ENCODE peak calls at places on chromosome 1, in ten cellular contexts. Z is DMS53; L is stimulated activated CD4-positive, alpha-beta T cell treated with anti-CD3 and anti-CD28 coated beads, Interleukin-4, amount 100 ng/mL, for 4 hours; D is activated naive CD4-positive, alpha-beta T cell treated with anti-CD3 and anti-CD28 coated beads, Interleukin-2, amount 50 U/mL, for 16 hours; X is endothelial cell; M is hepatic stellate cell; Y is HFFc6; A is GM20000; J is WTC11; G is GOT3. K is an unnamed sample.

GRCh38 chr1:152398812-152399698 is 15.0 kb downstream of the CRNN start:
- DNase-seq in M (peak; percentile 15), Z (peak; percentile 61), J (no peak), G (no peak), A (peak; percentile 22), L (no peak), D (no peak), Y (peak; percentile 4), X (peak; percentile 38), K (no peak)

GRCh38 chr1:92797961-92798360 is 13.1 kb upstream of the EVI5 start:
- DNase-seq in L (no peak), X (no peak), M (no peak), J (no peak), G (no peak), D (no peak), A (no peak), Y (peak; percentile 30), Z (no peak), K (no peak)

GRCh38 chr1:62436039-62436465 is 797 bp upstream of the USP1 start:
- DNase-seq in D (peak; percentile 97), J (peak; percentile 96), A (no peak), X (peak; percentile 94), L (peak; percentile 93), Z (no peak), G (peak; percentile 99), M (no peak), Y (no peak), K (peak; percentile 100)

GRCh38 chr1:16413191-16413590 is 24.0 kb downstream of the SPATA21 start:
- DNase-seq in D (no peak), A (no peak), Y (no peak), M (no peak), Z (no peak), G (no peak), X (no peak), J (no peak), L (no peak), K (no peak)

GRCh38 chr1:64686828-64687724 is 57.8 kb upstream of the RAVER2 start:
- DNase-seq in D (peak; percentile 26), G (no peak), A (peak; percentile 53), J (no peak), Y (peak; percentile 36), M (peak; percentile 52), X (peak; percentile 16), L (peak; percentile 4), Z (peak; percentile 85), K (no peak)

GRCh38 chr1:82464362-82464931 is 663.7 kb downstream of the ADGRL2 start:
- DNase-seq in X (no peak), A (no peak), M (no peak), Y (no peak), Z (peak; percentile 82), L (no peak), D (no peak), G (no peak), J (no peak), K (no peak)

GRCh38 chr1:3453891-3454810 is at the start of gene ARHGEF16:
- DNase-seq in X (peak; percentile 78), Y (no peak), A (peak; percentile 62), L (peak; percentile 27), J (peak; percentile 87), D (peak; percentile 31), M (peak; percentile 77), G (no peak), Z (peak; percentile 96), K (no peak)

GRCh38 chr1:85289207-85289847 is 12.9 kb upstream of the BCL10 start:
- DNase-seq in A (no peak), Y (peak; percentile 89), M (peak; percentile 71), J (no peak), Z (peak; percentile 19), L (no peak), X (no peak), D (no peak), G (no peak), K (no peak)

GRCh38 chr1:172948457-172948856 is 102.3 kb downstream of the TNFSF18 start:
- DNase-seq in Y (peak; percentile 90), Z (no peak), J (no peak), X (no peak), D (no peak), L (no peak), G (peak; percentile 81), A (no peak), M (no peak), K (no peak)

GRCh38 chr1:246569248-246570238 is 3.3 kb downstream of the CNST start:
- DNase-seq in Y (no peak), G (no peak), J (no peak), M (no peak), L (no peak), Z (peak; percentile 87), A (no peak), D (no peak), X (no peak), K (peak; percentile 18)

GRCh38 chr1:147891088-147891487 is 11.5 kb upstream of the GJA8 start:
- DNase-seq in Z (peak; percentile 10), J (no peak), A (no peak), L (no peak), M (no peak), D (no peak), G (no peak), Y (no peak), X (no peak), K (no peak)

GRCh38 chr1:18149113-18149641 is 41.6 kb downstream of the IGSF21 start:
- DNase-seq in M (no peak), Y (no peak), A (no peak), J (no peak), L (no peak), X (no peak), G (no peak), Z (peak; percentile 47), D (no peak), K (no peak)

GRCh38 chr1:163928649-163929048 is 606.9 kb downstream of the NUF2 start:
- DNase-seq in Y (no peak), X (no peak), M (no peak), D (no peak), A (no peak), Z (peak; percentile 86), L (no peak), G (no peak), J (no peak), K (no peak)

GRCh38 chr1:172107261-172107820 is 266.0 kb downstream of the DNM3 start:
- DNase-seq in Z (no peak), A (no peak), L (no peak), Y (no peak), X (no peak), G (no peak), D (no peak), M (no peak), J (no peak), K (no peak)

GRCh38 chr1:84422909-84423308 is 24.6 kb downstream of the DNASE2B start:
- DNase-seq in J (no peak), M (no peak), Y (no peak), L (no peak), Z (no peak), G (no peak), D (no peak), A (no peak), X (no peak), K (no peak)

GRCh38 chr1:206832352-206832751 is 33.1 kb upstream of the IL20 start:
- DNase-seq in A (no peak), D (no peak), M (no peak), G (no peak), J (no peak), L (no peak), Y (no peak), X (no peak), Z (no peak), K (no peak)

GRCh38 chr1:47708658-47709301 is 270.9 kb downstream of the FOXD2 start:
- DNase-seq in M (no peak), L (no peak), X (peak; percentile 22), G (no peak), J (peak; percentile 76), Z (peak; percentile 74), A (no peak), Y (no peak), D (no peak), K (no peak)

GRCh38 chr1:203612932-203613682 is 13.5 kb upstream of the ATP2B4 start:
- DNase-seq in A (no peak), Z (no peak), X (no peak), J (no peak), L (no peak), M (no peak), G (no peak), Y (no peak), D (no peak), K (no peak)

GRCh38 chr1:223748405-223748772 is 36.0 kb downstream of the CAPN2 start:
- DNase-seq in D (no peak), Z (peak; percentile 77), M (peak; percentile 72), X (no peak), L (no peak), A (no peak), G (no peak), Y (peak; percentile 49), J (no peak), K (peak; percentile 12)

GRCh38 chr1:192379536-192379935 is 62.7 kb downstream of the RGS21 start:
- DNase-seq in M (no peak), L (no peak), X (no peak), D (no peak), Y (no peak), J (no peak), G (no peak), Z (no peak), A (no peak), K (no peak)

GRCh38 chr1:39933956-39934941 is 20.7 kb upstream of the MFSD2A start:
- DNase-seq in J (no peak), A (no peak), L (no peak), D (no peak), Z (no peak), Y (peak; percentile 85), X (no peak), G (peak; percentile 81), M (peak; percentile 50), K (no peak)

GRCh38 chr1:86641318-86641717 is 63.1 kb upstream of the SH3GLB1 start:
- DNase-seq in X (no peak), M (no peak), A (no peak), Y (no peak), D (no peak), Z (no peak), L (no peak), J (no peak), G (no peak), K (no peak)

GRCh38 chr1:164836614-164837018 is 277.6 kb downstream of the PBX1 start:
- DNase-seq in G (no peak), A (no peak), D (no peak), M (no peak), J (no peak), Z (no peak), X (no peak), L (no peak), Y (no peak), K (no peak)

GRCh38 chr1:215878128-215878527 is 311.0 kb downstream of the KCTD3 start:
- DNase-seq in Z (no peak), Y (no peak), D (no peak), M (no peak), A (no peak), G (no peak), L (no peak), X (no peak), J (no peak), K (no peak)

GRCh38 chr1:78339490-78339889 is 151.3 kb upstream of the PTGFR start:
- DNase-seq in J (no peak), X (no peak), Y (peak; percentile 86), Z (no peak), G (no peak), M (peak; percentile 6), A (no peak), D (no peak), L (no peak), K (no peak)

GRCh38 chr1:53137729-53138128 is 4.7 kb downstream of the SLC1A7 start:
- DNase-seq in M (no peak), X (no peak), L (no peak), A (no peak), D (no peak), Y (no peak), Z (peak; percentile 80), J (no peak), G (no peak), K (no peak)

GRCh38 chr1:46194641-46195179 is 3.5 kb downstream of the POMGNT1 start:
- DNase-seq in Z (no peak), Y (no peak), J (no peak), D (no peak), G (no peak), A (no peak), L (no peak), X (no peak), M (no peak), K (no peak)

GRCh38 chr1:36831171-36831810 is 203.0 kb downstream of the GRIK3 start:
- DNase-seq in A (no peak), D (no peak), L (no peak), M (no peak), Y (no peak), Z (no peak), G (no peak), X (no peak), J (no peak), K (no peak)

K was measured in stimulated activated naive CD4-positive, alpha-beta T cell treated with Interleukin-2 at 50 U/mL for 16 hours.